ENCODE peak calls at places on chromosome 6, in nine cellular contexts. One of them, this sample, is unnamed.

GRCh38 chr6:98957440-98957839 is 9.7 kb upstream of the FBXL4 start:
- DNase-seq in CD8-positive, alpha-beta T cell: no peak
- DNase-seq in T-helper 2 cell: no peak
- DNase-seq in central memory CD4-positive, alpha-beta T cell: no peak
- DNase-seq in HT1080: peak; percentile 91
- DNase-seq in SW 1271: no peak
- DNase-seq in effector memory CD8-positive, alpha-beta T cell: no peak
- DNase-seq in spleen: peak; percentile 65
- DNase-seq in upper lobe of left lung: no peak
- DNase-seq in this sample: no peak

GRCh38 chr6:111997863-111998191 is 56.1 kb upstream of the CCN6 start:
- DNase-seq in upper lobe of left lung: no peak
- DNase-seq in effector memory CD8-positive, alpha-beta T cell: no peak
- DNase-seq in central memory CD4-positive, alpha-beta T cell: no peak
- DNase-seq in HT1080: no peak
- DNase-seq in SW 1271: no peak
- DNase-seq in T-helper 2 cell: no peak
- DNase-seq in CD8-positive, alpha-beta T cell: no peak
- DNase-seq in spleen: no peak
- DNase-seq in this sample: no peak

GRCh38 chr6:100612101-100612500 is 147.4 kb upstream of the SIM1 start:
- DNase-seq in HT1080: no peak
- DNase-seq in upper lobe of left lung: no peak
- DNase-seq in central memory CD4-positive, alpha-beta T cell: no peak
- DNase-seq in SW 1271: no peak
- DNase-seq in CD8-positive, alpha-beta T cell: no peak
- DNase-seq in spleen: no peak
- DNase-seq in effector memory CD8-positive, alpha-beta T cell: no peak
- DNase-seq in T-helper 2 cell: no peak
- DNase-seq in this sample: no peak

GRCh38 chr6:43292341-43292740 is 5.7 kb upstream of the SLC22A7 start:
- DNase-seq in effector memory CD8-positive, alpha-beta T cell: no peak
- DNase-seq in HT1080: no peak
- DNase-seq in T-helper 2 cell: no peak
- DNase-seq in CD8-positive, alpha-beta T cell: no peak
- DNase-seq in SW 1271: no peak
- DNase-seq in upper lobe of left lung: no peak
- DNase-seq in central memory CD4-positive, alpha-beta T cell: no peak
- DNase-seq in spleen: peak; percentile 19
- DNase-seq in this sample: no peak

GRCh38 chr6:105781248-105781647 is 304.9 kb upstream of the PRDM1 start:
- DNase-seq in central memory CD4-positive, alpha-beta T cell: no peak
- DNase-seq in CD8-positive, alpha-beta T cell: no peak
- DNase-seq in T-helper 2 cell: peak; percentile 55
- DNase-seq in HT1080: no peak
- DNase-seq in SW 1271: no peak
- DNase-seq in spleen: no peak
- DNase-seq in upper lobe of left lung: no peak
- DNase-seq in effector memory CD8-positive, alpha-beta T cell: no peak
- DNase-seq in this sample: no peak

GRCh38 chr6:18997375-18997826 is 610.3 kb downstream of the RNF144B start:
- DNase-seq in upper lobe of left lung: no peak
- DNase-seq in HT1080: peak; percentile 30
- DNase-seq in effector memory CD8-positive, alpha-beta T cell: no peak
- DNase-seq in CD8-positive, alpha-beta T cell: no peak
- DNase-seq in SW 1271: no peak
- DNase-seq in central memory CD4-positive, alpha-beta T cell: no peak
- DNase-seq in spleen: no peak
- DNase-seq in T-helper 2 cell: no peak
- DNase-seq in this sample: no peak

GRCh38 chr6:16621002-16621401 is 140.3 kb downstream of the ATXN1 start:
- DNase-seq in effector memory CD8-positive, alpha-beta T cell: peak; percentile 15
- DNase-seq in upper lobe of left lung: no peak
- DNase-seq in T-helper 2 cell: no peak
- DNase-seq in central memory CD4-positive, alpha-beta T cell: no peak
- DNase-seq in spleen: no peak
- DNase-seq in SW 1271: no peak
- DNase-seq in HT1080: no peak
- DNase-seq in CD8-positive, alpha-beta T cell: no peak
- DNase-seq in this sample: no peak

GRCh38 chr6:136118787-136119186 is 131.3 kb downstream of the MTFR2 start:
- DNase-seq in CD8-positive, alpha-beta T cell: no peak
- DNase-seq in HT1080: no peak
- DNase-seq in SW 1271: no peak
- DNase-seq in T-helper 2 cell: no peak
- DNase-seq in effector memory CD8-positive, alpha-beta T cell: no peak
- DNase-seq in upper lobe of left lung: no peak
- DNase-seq in spleen: no peak
- DNase-seq in central memory CD4-positive, alpha-beta T cell: no peak
- DNase-seq in this sample: no peak

GRCh38 chr6:37456816-37457560 is 24.0 kb downstream of the CMTR1 start:
- DNase-seq in SW 1271: no peak
- DNase-seq in effector memory CD8-positive, alpha-beta T cell: no peak
- DNase-seq in upper lobe of left lung: no peak
- DNase-seq in CD8-positive, alpha-beta T cell: no peak
- DNase-seq in central memory CD4-positive, alpha-beta T cell: no peak
- DNase-seq in HT1080: no peak
- DNase-seq in T-helper 2 cell: no peak
- DNase-seq in spleen: no peak
- DNase-seq in this sample: no peak